ENCODE peak calls at places on chromosomes 7 and 10, in four cellular contexts. A is GM23248, K is NCI-H524, F is HCT116. Q is an unnamed sample.

GRCh38 chr10:30510184-30510931 is 76.4 kb downstream of the MAP3K8 start:
- DNase-seq in A (peak), K (no peak), F (no peak), Q (no peak)

GRCh38 chr7:133070562-133070961 is 11.3 kb downstream of the CHCHD3 start:
- DNase-seq in F (no peak), A (no peak), K (no peak), Q (no peak)

GRCh38 chr10:123158682-123159081 is 4.5 kb downstream of the BUB3 start:
- DNase-seq in K (no peak), F (no peak), A (no peak), Q (no peak)

GRCh38 chr10:43286076-43286805 is 19.4 kb upstream of the RASGEF1A start:
- DNase-seq in A (no peak), F (no peak), K (no peak), Q (no peak)

GRCh38 chr10:106996510-106996909 is 168.0 kb downstream of the SORCS1 start:
- DNase-seq in F (no peak), K (no peak), A (no peak), Q (no peak)

GRCh38 chr7:139823855-139824670 is 5.0 kb upstream of the TBXAS1 start:
- DNase-seq in K (no peak), A (no peak), F (no peak), Q (no peak)

GRCh38 chr10:100993986-100994708 is 5.5 kb upstream of the LZTS2 start:
- DNase-seq in A (peak), K (peak), F (no peak), Q (no peak)

GRCh38 chr7:143046334-143046935 is 5.7 kb upstream of the OR6V1 start:
- DNase-seq in A (no peak), K (no peak), F (no peak), Q (no peak)

GRCh38 chr7:132472463-132473120 is 103.7 kb downstream of the PLXNA4 start:
- DNase-seq in A (peak), K (no peak), F (no peak), Q (no peak)

GRCh38 chr10:43689007-43689491 is 40.4 kb upstream of the ZNF32 start:
- DNase-seq in F (no peak), A (no peak), K (no peak), Q (no peak)

GRCh38 chr10:30985552-30985951 is 46.1 kb downstream of the ZNF438 start:
- DNase-seq in F (peak), A (peak), K (no peak), Q (no peak)

GRCh38 chr10:110074986-110075664 is 67.3 kb downstream of the ADD3 start:
- DNase-seq in F (no peak), K (no peak), A (peak), Q (no peak)

GRCh38 chr7:77702451-77703219 is 6.4 kb downstream of the RSBN1L start:
- DNase-seq in F (no peak), K (no peak), A (peak), Q (no peak)

GRCh38 chr10:52314007-52314821 is at the start of gene DKK1:
- DNase-seq in F (peak), K (peak), A (peak), Q (no peak)

GRCh38 chr7:148262721-148263229 is 327.8 kb upstream of the C7orf33 start:
- DNase-seq in K (peak), A (peak), F (peak), Q (peak)

GRCh38 chr7:31408120-31408729 is 67.7 kb upstream of the NEUROD6 start:
- DNase-seq in K (no peak), A (peak), F (peak), Q (no peak)

GRCh38 chr10:44880090-44880715 is 30.9 kb upstream of the TMEM72 start:
- DNase-seq in A (no peak), F (no peak), K (no peak), Q (no peak)

GRCh38 chr10:50310560-50311174 is 59.4 kb upstream of the ASAH2 start:
- DNase-seq in K (peak), F (peak), A (no peak), Q (no peak)

GRCh38 chr7:44184221-44184873 is 4.9 kb downstream of the GCK start:
- DNase-seq in K (no peak), A (peak), F (peak), Q (peak)

GRCh38 chr10:102665904-102666509 is 21.7 kb downstream of the TRIM8 start:
- DNase-seq in K (no peak), A (no peak), F (no peak), Q (no peak)

GRCh38 chr7:44431091-44431608 is 59.3 kb downstream of the NUDCD3 start:
- DNase-seq in F (no peak), K (no peak), A (no peak), Q (peak)

GRCh38 chr7:117403737-117404136 is 23.6 kb downstream of the ASZ1 start:
- DNase-seq in F (no peak), A (no peak), K (no peak), Q (no peak)

GRCh38 chr7:28178537-28178936 is 2.1 kb downstream of the JAZF1 start:
- DNase-seq in A (peak), K (no peak), F (no peak), Q (no peak)

GRCh38 chr10:47299989-47300931 is at the start of gene GDF10:
- DNase-seq in A (peak), K (no peak), F (no peak), Q (no peak)

GRCh38 chr10:50990568-50991495 is 83.5 kb upstream of the PRKG1 start:
- DNase-seq in K (peak), F (peak), A (peak), Q (no peak)

GRCh38 chr7:55574062-55574717 is 1.9 kb upstream of the VOPP1 start:
- DNase-seq in F (no peak), K (no peak), A (peak), Q (no peak)

GRCh38 chr7:1437155-1437880 is 22.0 kb downstream of the MICALL2 start:
- DNase-seq in K (peak), A (no peak), F (no peak), Q (no peak)

Q was measured in NCI-H146.